ENCODE peak calls at places on chromosomes 13 and 19, in six cellular contexts. One of them, this sample, is unnamed.

GRCh38 chr19:4472174-4472974 is at the start of gene HDGFL2:
- DNase-seq in IMR-90: no peak
- DNase-seq in mesenchymal stem cell: no peak
- DNase-seq in neuronal stem cell: no peak
- DNase-seq in H1: no peak
- DNase-seq in H9: no peak
- DNase-seq in this sample: no peak

GRCh38 chr19:17627161-17627560 is 61.0 kb downstream of the UNC13A start:
- DNase-seq in IMR-90: no peak
- DNase-seq in mesenchymal stem cell: no peak
- DNase-seq in neuronal stem cell: no peak
- DNase-seq in H1: no peak
- DNase-seq in H9: no peak
- DNase-seq in this sample: no peak

GRCh38 chr13:99446242-99446641 is 55.0 kb upstream of the TM9SF2 start:
- DNase-seq in IMR-90: no peak
- DNase-seq in mesenchymal stem cell: no peak
- DNase-seq in neuronal stem cell: no peak
- DNase-seq in H1: no peak
- DNase-seq in H9: peak; percentile 61
- DNase-seq in this sample: peak; percentile 73

GRCh38 chr13:113971471-113972231 is 2.2 kb downstream of the C13orf46 start:
- DNase-seq in IMR-90: no peak
- DNase-seq in mesenchymal stem cell: no peak
- DNase-seq in neuronal stem cell: no peak
- DNase-seq in H1: no peak
- DNase-seq in H9: no peak
- DNase-seq in this sample: no peak

GRCh38 chr13:48116808-48117207 is 21.9 kb upstream of the MED4 start:
- DNase-seq in IMR-90: no peak
- DNase-seq in mesenchymal stem cell: no peak
- DNase-seq in neuronal stem cell: no peak
- DNase-seq in H1: no peak
- DNase-seq in H9: no peak
- DNase-seq in this sample: no peak

GRCh38 chr13:48545608-48546007 is 12.7 kb upstream of the RCBTB2 start:
- DNase-seq in IMR-90: no peak
- DNase-seq in mesenchymal stem cell: no peak
- DNase-seq in neuronal stem cell: no peak
- DNase-seq in H1: no peak
- DNase-seq in H9: no peak
- DNase-seq in this sample: no peak

GRCh38 chr13:113641426-113641825 is 16.6 kb downstream of the ATP4B start:
- DNase-seq in IMR-90: no peak
- DNase-seq in mesenchymal stem cell: no peak
- DNase-seq in neuronal stem cell: no peak
- DNase-seq in H1: no peak
- DNase-seq in H9: no peak
- DNase-seq in this sample: no peak

GRCh38 chr13:58461217-58461616 is 829.7 kb downstream of the PCDH17 start:
- DNase-seq in IMR-90: no peak
- DNase-seq in mesenchymal stem cell: no peak
- DNase-seq in neuronal stem cell: no peak
- DNase-seq in H1: no peak
- DNase-seq in H9: no peak
- DNase-seq in this sample: no peak

GRCh38 chr13:43411211-43411610 is 375.6 kb downstream of the ENOX1 start:
- DNase-seq in IMR-90: no peak
- DNase-seq in mesenchymal stem cell: no peak
- DNase-seq in neuronal stem cell: no peak
- DNase-seq in H1: no peak
- DNase-seq in H9: no peak
- DNase-seq in this sample: no peak

GRCh38 chr19:6886272-6886671 is 1.1 kb upstream of the ADGRE1 start:
- DNase-seq in IMR-90: no peak
- DNase-seq in mesenchymal stem cell: no peak
- DNase-seq in neuronal stem cell: no peak
- DNase-seq in H1: no peak
- DNase-seq in H9: no peak
- DNase-seq in this sample: no peak

GRCh38 chr13:113421673-113422270 is 31.5 kb downstream of the ADPRHL1 start:
- DNase-seq in IMR-90: peak; percentile 24
- DNase-seq in mesenchymal stem cell: no peak
- DNase-seq in neuronal stem cell: no peak
- DNase-seq in H1: no peak
- DNase-seq in H9: no peak
- DNase-seq in this sample: no peak

GRCh38 chr13:99911069-99911964 is 60.2 kb downstream of the ZIC5 start:
- DNase-seq in IMR-90: no peak
- DNase-seq in mesenchymal stem cell: no peak
- DNase-seq in neuronal stem cell: no peak
- DNase-seq in H1: no peak
- DNase-seq in H9: no peak
- DNase-seq in this sample: no peak

GRCh38 chr13:66410314-66410713 is 819.8 kb downstream of the PCDH9 start:
- DNase-seq in IMR-90: no peak
- DNase-seq in mesenchymal stem cell: peak; percentile 5
- DNase-seq in neuronal stem cell: no peak
- DNase-seq in H1: no peak
- DNase-seq in H9: no peak
- DNase-seq in this sample: no peak

DNA sequence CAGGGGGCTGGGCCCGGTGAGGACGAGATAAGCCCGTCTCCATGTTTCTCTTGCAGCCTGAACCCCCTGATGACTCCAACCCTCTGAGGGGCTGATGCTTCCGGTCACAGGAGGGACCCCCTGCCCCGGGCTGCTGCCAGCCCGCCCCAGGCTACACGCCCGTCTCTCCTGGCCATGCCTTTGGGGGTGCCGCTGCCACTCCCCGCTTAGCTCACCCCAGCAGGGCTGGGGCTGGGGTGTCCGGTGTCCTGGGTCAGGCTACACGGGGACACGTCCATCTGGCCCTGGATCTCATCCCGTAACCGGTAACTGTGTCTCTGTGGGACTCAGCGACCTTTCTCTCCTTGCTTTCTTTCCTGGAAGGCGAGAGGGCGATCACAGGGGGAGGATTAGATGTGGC is 40.8 kb downstream of the GADD45B start:
- DNase-seq in IMR-90: no peak
- DNase-seq in mesenchymal stem cell: no peak
- DNase-seq in neuronal stem cell: no peak
- DNase-seq in H1: no peak
- DNase-seq in H9: no peak
- DNase-seq in this sample: no peak
- H4K8ac ChIP-seq in IMR-90: no peak overlapping the region
- H4K8ac ChIP-seq in mesenchymal stem cell: peak overlapping the region; percentile 13
- H4K8ac ChIP-seq in neuronal stem cell: no peak overlapping the region
- H4K8ac ChIP-seq in H1: peak overlapping the region; percentile 45
- H4K8ac ChIP-seq in H9: no peak overlapping the region
- H4K8ac ChIP-seq in this sample: no peak overlapping the region

GRCh38 chr13:20939662-20940061 is 37.1 kb upstream of the XPO4 start:
- DNase-seq in IMR-90: no peak
- DNase-seq in mesenchymal stem cell: no peak
- DNase-seq in neuronal stem cell: no peak
- DNase-seq in H1: no peak
- DNase-seq in H9: no peak
- DNase-seq in this sample: peak; percentile 35
- H4K8ac ChIP-seq in IMR-90: peak overlapping the region; percentile 55
- H4K8ac ChIP-seq in mesenchymal stem cell: peak overlapping the region; percentile 59
- H4K8ac ChIP-seq in neuronal stem cell: no peak overlapping the region
- H4K8ac ChIP-seq in H1: no peak overlapping the region
- H4K8ac ChIP-seq in H9: no peak overlapping the region
- H4K8ac ChIP-seq in this sample: no peak overlapping the region

GRCh38 chr19:55259540-55260210 is 858 bp upstream of the PPP6R1 start:
- DNase-seq in IMR-90: no peak
- DNase-seq in mesenchymal stem cell: no peak
- DNase-seq in neuronal stem cell: no peak
- DNase-seq in H1: no peak
- DNase-seq in H9: no peak
- DNase-seq in this sample: peak; percentile 39
- H4K8ac ChIP-seq in IMR-90: peak overlapping the region; percentile 85
- H4K8ac ChIP-seq in mesenchymal stem cell: peak overlapping the region; percentile 86
- H4K8ac ChIP-seq in neuronal stem cell: no peak overlapping the region
- H4K8ac ChIP-seq in H1: peak overlapping the region; percentile 4
- H4K8ac ChIP-seq in H9: no peak overlapping the region
- H4K8ac ChIP-seq in this sample: peak overlapping the region; percentile 94

GRCh38 chr13:30864352-30865130 is 41.5 kb upstream of the MEDAG start:
- DNase-seq in IMR-90: peak; percentile 98
- DNase-seq in mesenchymal stem cell: peak; percentile 92
- DNase-seq in neuronal stem cell: no peak
- DNase-seq in H1: no peak
- DNase-seq in H9: no peak
- DNase-seq in this sample: peak; percentile 78
- H4K8ac ChIP-seq in IMR-90: peak overlapping the region; percentile 99
- H4K8ac ChIP-seq in mesenchymal stem cell: peak overlapping the region; percentile 54
- H4K8ac ChIP-seq in neuronal stem cell: no peak overlapping the region
- H4K8ac ChIP-seq in H1: no peak overlapping the region
- H4K8ac ChIP-seq in H9: no peak overlapping the region
- H4K8ac ChIP-seq in this sample: no peak overlapping the region

This sample was measured in mesendoderm.